ENCODE peak calls at places on chromosome 7, in nine cellular contexts. I is ovary, Z is bronchial epithelial cell, H is left lung, O is sigmoid colon, F is OCI-LY7, P is tibial artery, R is BJ, J is prostate gland. U is an unnamed sample.

GRCh38 chr7:26147030-26147429 is 5.0 kb upstream of the NFE2L3 start:
- DNase-seq in F (no peak), J (no peak), Z (peak; percentile 67), I (no peak), O (no peak), R (no peak), P (no peak), H (no peak), U (no peak)

GRCh38 chr7:33673029-33673700 is 232.2 kb upstream of the BMPER start:
- DNase-seq in R (no peak), H (no peak), J (no peak), P (no peak), F (no peak), I (no peak), O (no peak), Z (no peak), U (no peak)

GRCh38 chr7:151940048-151940845 is 16.0 kb upstream of the GALNTL5 start:
- DNase-seq in P (no peak), H (no peak), R (peak; percentile 0), J (no peak), F (no peak), O (peak; percentile 72), I (no peak), Z (peak; percentile 90), U (no peak)

GRCh38 chr7:5709347-5709950 is 72.0 kb downstream of the RNF216 start:
- DNase-seq in H (no peak), Z (no peak), R (peak; percentile 79), P (no peak), O (no peak), F (no peak), I (no peak), J (no peak), U (no peak)

GRCh38 chr7:93923291-93923690 is 1.8 kb downstream of the GNG11 start:
- DNase-seq in O (no peak), F (no peak), P (no peak), H (no peak), I (no peak), Z (no peak), J (no peak), R (no peak), U (no peak)

GRCh38 chr7:20314216-20314615 is 16.5 kb upstream of the ITGB8 start:
- DNase-seq in O (no peak), P (no peak), R (no peak), Z (no peak), H (no peak), I (no peak), F (no peak), J (no peak), U (no peak)

GRCh38 chr7:43954524-43955228 is 28.4 kb downstream of the UBE2D4 start:
- DNase-seq in R (peak; percentile 10), I (no peak), H (no peak), F (peak; percentile 68), Z (peak; percentile 50), O (peak; percentile 1), J (no peak), P (peak; percentile 31), U (peak; percentile 28)

GRCh38 chr7:63067897-63068585 is 930.6 kb upstream of the ZNF722 start:
- DNase-seq in I (no peak), O (no peak), Z (no peak), J (no peak), R (no peak), H (no peak), F (no peak), P (peak; percentile 50), U (no peak)

GRCh38 chr7:23966941-23967340 is 256.9 kb downstream of the STK31 start:
- DNase-seq in F (no peak), J (no peak), H (no peak), P (no peak), R (peak; percentile 33), O (no peak), I (no peak), Z (no peak), U (no peak)

GRCh38 chr7:132407764-132408163 is 168.5 kb downstream of the PLXNA4 start:
- DNase-seq in F (no peak), H (no peak), I (no peak), J (no peak), Z (no peak), R (no peak), O (no peak), P (no peak), U (no peak)

GRCh38 chr7:25148772-25149575 is 23.9 kb upstream of the CYCS start:
- DNase-seq in O (no peak), H (no peak), R (no peak), F (peak; percentile 8), J (no peak), I (no peak), Z (no peak), P (no peak), U (no peak)

GRCh38 chr7:135247746-135248471 is 14.3 kb downstream of the STRA8 start:
- DNase-seq in R (no peak), F (no peak), O (no peak), P (no peak), J (no peak), Z (no peak), H (no peak), I (no peak), U (no peak)

GRCh38 chr7:106178593-106179134 is 66.6 kb upstream of the SYPL1 start:
- DNase-seq in P (no peak), I (no peak), J (peak; percentile 71), R (no peak), Z (peak; percentile 42), O (no peak), H (no peak), F (peak; percentile 33), U (no peak)

GRCh38 chr7:108618056-108618455 is 48.4 kb downstream of the DNAJB9 start:
- DNase-seq in I (no peak), F (no peak), H (no peak), J (no peak), R (no peak), P (no peak), O (no peak), Z (peak; percentile 17), U (no peak)

GRCh38 chr7:132106491-132106890 is 469.8 kb downstream of the PLXNA4 start:
- DNase-seq in I (no peak), Z (no peak), F (no peak), R (no peak), O (no peak), P (no peak), H (no peak), J (no peak), U (no peak)

GRCh38 chr7:108415821-108416536 is 40.3 kb downstream of the NRCAM start:
- DNase-seq in F (peak; percentile 58), Z (peak; percentile 82), J (no peak), R (no peak), O (no peak), H (no peak), I (no peak), P (no peak), U (no peak)

GRCh38 chr7:28536259-28536658 is 123.9 kb downstream of the CREB5 start:
- DNase-seq in H (no peak), I (peak; percentile 13), R (no peak), F (no peak), Z (peak; percentile 17), J (no peak), O (peak; percentile 75), P (no peak), U (no peak)

GRCh38 chr7:148854975-148855374 is 29.1 kb downstream of the EZH2 start:
- DNase-seq in I (no peak), F (no peak), H (no peak), O (no peak), P (no peak), R (no peak), Z (no peak), J (no peak), U (no peak)

GRCh38 chr7:128322040-128322643 is 21.6 kb downstream of the RBM28 start:
- DNase-seq in I (no peak), P (no peak), R (no peak), F (peak; percentile 41), H (no peak), J (no peak), Z (peak; percentile 62), O (no peak), U (no peak)

GRCh38 chr7:134996097-134996550 is 9.8 kb downstream of the AGBL3 start:
- DNase-seq in P (no peak), J (no peak), I (no peak), R (no peak), F (no peak), O (no peak), Z (no peak), H (no peak), U (no peak)

GRCh38 chr7:68224041-68224534 is 1227.5 kb downstream of the TYW1 start:
- DNase-seq in R (no peak), H (no peak), P (no peak), J (peak; percentile 33), O (no peak), Z (no peak), I (no peak), F (no peak), U (no peak)

GRCh38 chr7:923108-924041 is 31.1 kb downstream of the ADAP1 start:
- DNase-seq in R (no peak), O (peak; percentile 82), I (peak; percentile 11), P (peak; percentile 85), F (peak; percentile 91), Z (no peak), J (no peak), H (peak; percentile 89), U (no peak)
- H3K4me3 ChIP-seq in R (no peak overlapping the region), O (no peak overlapping the region), I (no peak overlapping the region), P (no peak overlapping the region), F (peak overlapping the region; percentile 59), Z (no peak overlapping the region), J (no peak overlapping the region), H (no peak overlapping the region), U (no peak overlapping the region)

GRCh38 chr7:92072708-92073107 is 61.6 kb downstream of the CYP51A1 start:
- DNase-seq in J (no peak), F (no peak), Z (no peak), I (no peak), O (no peak), H (no peak), P (no peak), R (no peak), U (no peak)
- H3K36me3 ChIP-seq in J (no peaks in the 10 kb centered on the region), F (peaks cover 28% of the 10 kb centered on the region), Z (no peaks in the 10 kb centered on the region), I (no peaks in the 10 kb centered on the region), O (peaks cover 82% of the 10 kb centered on the region), H (peaks cover 51% of the 10 kb centered on the region), P (peaks cover 42% of the 10 kb centered on the region), R (no peaks in the 10 kb centered on the region), U (no peaks in the 10 kb centered on the region)

GRCh38 chr7:101216860-101217387 is 457 bp downstream of the PLOD3 start:
- DNase-seq in H (no peak), O (no peak), F (no peak), I (peak; percentile 23), P (peak; percentile 66), Z (no peak), J (no peak), R (no peak), U (no peak)
- TF ChIP-seq CTCF in H (no peak), O (no peak), F (peak; percentile 31), I (no peak), P (no peak), Z (peak; percentile 2), J (no peak), R (peak; percentile 12), U (no peak)

GRCh38 chr7:50781894-50782293 is 802 bp downstream of the GRB10 start:
- DNase-seq in H (no peak), P (no peak), I (no peak), J (no peak), R (no peak), O (no peak), F (no peak), Z (no peak), U (no peak)
- H3K4me3 ChIP-seq in H (no peak overlapping the region), P (peak overlapping the region; percentile 55), I (peak overlapping the region; percentile 46), J (peak overlapping the region; percentile 40), R (no peak overlapping the region), O (peak overlapping the region; percentile 10), F (no peak overlapping the region), Z (no peak overlapping the region), U (peak overlapping the region; percentile 17)